ENCODE peak calls at places on chromosomes 6 and 20, in five cellular contexts. Q is NCI-H1417; P is stimulated activated CD4-positive, alpha-beta T cell treated with anti-CD3 and anti-CD28 coated beads, Interleukin-1b, Interleukin-23, amount 100 ng/mL, for 24 hours; K is endothelial cell; Z is activated B cell treated with CpG ODN at 0.5 μM for 24 hours. V is an unnamed sample.

GRCh38 chr6:130065616-130066015 is 47.2 kb downstream of the L3MBTL3 start:
- DNase-seq in Q (no peak), P (no peak), K (no peak), Z (no peak), V (no peak)

GRCh38 chr6:168369776-168370175 is 50.2 kb upstream of the DACT2 start:
- DNase-seq in Q (no peak), P (no peak), K (no peak), Z (no peak), V (no peak)

GRCh38 chr6:70763754-70764153 is 96.1 kb downstream of the SMAP1 start:
- DNase-seq in Q (no peak), P (no peak), K (no peak), Z (no peak), V (no peak)

GRCh38 chr6:46925563-46926253 is 4.0 kb upstream of the ADGRF5 start:
- DNase-seq in Q (no peak), P (no peak), K (no peak), Z (no peak), V (no peak)

GRCh38 chr6:3356824-3357420 is 98.2 kb downstream of the PSMG4 start:
- DNase-seq in Q (peak), P (no peak), K (no peak), Z (no peak), V (no peak)

GRCh38 chr6:106309766-106310373 is 15.7 kb downstream of the ATG5 start:
- DNase-seq in Q (no peak), P (no peak), K (no peak), Z (no peak), V (no peak)

GRCh38 chr20:58549681-58550542 is 34.7 kb upstream of the APCDD1L start:
- DNase-seq in Q (no peak), P (no peak), K (no peak), Z (no peak), V (no peak)

GRCh38 chr6:142071981-142072380 is 60.7 kb upstream of the GJE1 start:
- DNase-seq in Q (no peak), P (no peak), K (no peak), Z (no peak), V (no peak)

GRCh38 chr6:87731818-87732661 is 30.0 kb upstream of the AKIRIN2 start:
- DNase-seq in Q (peak), P (no peak), K (no peak), Z (no peak), V (no peak)

GRCh38 chr20:24720957-24721356 is 228.1 kb upstream of the CST7 start:
- DNase-seq in Q (no peak), P (no peak), K (no peak), Z (no peak), V (no peak)

GRCh38 chr6:16337280-16337975 is 99.0 kb downstream of the GMPR start:
- DNase-seq in Q (no peak), P (no peak), K (no peak), Z (no peak), V (no peak)

GRCh38 chr20:44717986-44718385 is 2.8 kb downstream of the CCN5 start:
- DNase-seq in Q (no peak), P (no peak), K (peak), Z (no peak), V (no peak)

V was measured in GM18507.